ENCODE peak calls at places on chromosomes 4 and X, in ten cellular contexts. One of them, this sample, is unnamed.

GRCh38 chr4:94889523-94889922 is 131.8 kb downstream of the BMPR1B start:
- DNase-seq in DND-41: no peak
- DNase-seq in BE2C: no peak
- DNase-seq in MCF 10A: no peak
- DNase-seq in astrocyte of the spinal cord: no peak
- DNase-seq in fibroblast of the aortic adventitia: no peak
- DNase-seq in HFFc6: no peak
- DNase-seq in fibroblast of pulmonary artery: no peak
- DNase-seq in mucosa of descending colon: no peak
- DNase-seq in endothelial cell: no peak
- DNase-seq in this sample: no peak

GRCh38 chr4:16537926-16538325 is 311.7 kb upstream of the TAPT1 start:
- DNase-seq in DND-41: no peak
- DNase-seq in BE2C: no peak
- DNase-seq in MCF 10A: no peak
- DNase-seq in astrocyte of the spinal cord: no peak
- DNase-seq in fibroblast of the aortic adventitia: no peak
- DNase-seq in HFFc6: no peak
- DNase-seq in fibroblast of pulmonary artery: no peak
- DNase-seq in mucosa of descending colon: no peak
- DNase-seq in endothelial cell: no peak
- DNase-seq in this sample: no peak

GRCh38 chr4:180434131-180434895 is 1808.9 kb upstream of the TENM3 start:
- DNase-seq in DND-41: no peak
- DNase-seq in BE2C: no peak
- DNase-seq in MCF 10A: no peak
- DNase-seq in astrocyte of the spinal cord: no peak
- DNase-seq in fibroblast of the aortic adventitia: no peak
- DNase-seq in HFFc6: no peak
- DNase-seq in fibroblast of pulmonary artery: no peak
- DNase-seq in mucosa of descending colon: no peak
- DNase-seq in endothelial cell: no peak
- DNase-seq in this sample: no peak

GRCh38 chr4:185839770-185840169 is 27.8 kb upstream of the SORBS2 start:
- DNase-seq in DND-41: no peak
- DNase-seq in BE2C: no peak
- DNase-seq in MCF 10A: no peak
- DNase-seq in astrocyte of the spinal cord: peak; percentile 74
- DNase-seq in fibroblast of the aortic adventitia: no peak
- DNase-seq in HFFc6: no peak
- DNase-seq in fibroblast of pulmonary artery: no peak
- DNase-seq in mucosa of descending colon: no peak
- DNase-seq in endothelial cell: no peak
- DNase-seq in this sample: no peak

GRCh38 chrX:13380230-13380629 is 60.4 kb upstream of the ATXN3L start:
- DNase-seq in DND-41: no peak
- DNase-seq in BE2C: no peak
- DNase-seq in MCF 10A: no peak
- DNase-seq in astrocyte of the spinal cord: peak; percentile 39
- DNase-seq in fibroblast of the aortic adventitia: peak; percentile 69
- DNase-seq in HFFc6: peak; percentile 6
- DNase-seq in fibroblast of pulmonary artery: peak; percentile 34
- DNase-seq in mucosa of descending colon: no peak
- DNase-seq in endothelial cell: no peak
- DNase-seq in this sample: no peak

GRCh38 chr4:176123710-176124407 is 58.2 kb downstream of the WDR17 start:
- DNase-seq in DND-41: no peak
- DNase-seq in BE2C: peak; percentile 39
- DNase-seq in MCF 10A: peak; percentile 45
- DNase-seq in astrocyte of the spinal cord: peak; percentile 14
- DNase-seq in fibroblast of the aortic adventitia: peak; percentile 8
- DNase-seq in HFFc6: peak; percentile 16
- DNase-seq in fibroblast of pulmonary artery: peak; percentile 21
- DNase-seq in mucosa of descending colon: no peak
- DNase-seq in endothelial cell: peak; percentile 15
- DNase-seq in this sample: no peak

GRCh38 chrX:106415276-106415895 is 196.4 kb upstream of the RADX start:
- DNase-seq in DND-41: no peak
- DNase-seq in BE2C: peak; percentile 4
- DNase-seq in MCF 10A: peak; percentile 60
- DNase-seq in astrocyte of the spinal cord: peak; percentile 26
- DNase-seq in fibroblast of the aortic adventitia: peak; percentile 38
- DNase-seq in HFFc6: peak; percentile 0
- DNase-seq in fibroblast of pulmonary artery: peak; percentile 38
- DNase-seq in mucosa of descending colon: no peak
- DNase-seq in endothelial cell: peak; percentile 3
- DNase-seq in this sample: no peak

GRCh38 chr4:71732706-71733105 is 51.2 kb downstream of the GC start:
- DNase-seq in DND-41: no peak
- DNase-seq in BE2C: no peak
- DNase-seq in MCF 10A: peak; percentile 54
- DNase-seq in astrocyte of the spinal cord: peak; percentile 52
- DNase-seq in fibroblast of the aortic adventitia: peak; percentile 54
- DNase-seq in HFFc6: peak; percentile 53
- DNase-seq in fibroblast of pulmonary artery: peak; percentile 57
- DNase-seq in mucosa of descending colon: no peak
- DNase-seq in endothelial cell: no peak
- DNase-seq in this sample: no peak

GRCh38 chr4:82811838-82812672 is 13.5 kb upstream of the SCD5 start:
- DNase-seq in DND-41: no peak
- DNase-seq in BE2C: no peak
- DNase-seq in MCF 10A: no peak
- DNase-seq in astrocyte of the spinal cord: peak; percentile 51
- DNase-seq in fibroblast of the aortic adventitia: no peak
- DNase-seq in HFFc6: no peak
- DNase-seq in fibroblast of pulmonary artery: no peak
- DNase-seq in mucosa of descending colon: no peak
- DNase-seq in endothelial cell: no peak
- DNase-seq in this sample: no peak

GRCh38 chr4:2084316-2084715 is 25.2 kb downstream of the NAT8L start:
- DNase-seq in DND-41: peak; percentile 1
- DNase-seq in BE2C: no peak
- DNase-seq in MCF 10A: no peak
- DNase-seq in astrocyte of the spinal cord: no peak
- DNase-seq in fibroblast of the aortic adventitia: no peak
- DNase-seq in HFFc6: no peak
- DNase-seq in fibroblast of pulmonary artery: no peak
- DNase-seq in mucosa of descending colon: no peak
- DNase-seq in endothelial cell: no peak
- DNase-seq in this sample: no peak

GRCh38 chr4:74968456-74969164 is 35.7 kb downstream of the PARM1 start:
- DNase-seq in DND-41: no peak
- DNase-seq in BE2C: no peak
- DNase-seq in MCF 10A: no peak
- DNase-seq in astrocyte of the spinal cord: no peak
- DNase-seq in fibroblast of the aortic adventitia: no peak
- DNase-seq in HFFc6: no peak
- DNase-seq in fibroblast of pulmonary artery: no peak
- DNase-seq in mucosa of descending colon: no peak
- DNase-seq in endothelial cell: no peak
- DNase-seq in this sample: no peak

GRCh38 chr4:74975082-74975481 is 42.2 kb downstream of the PARM1 start:
- DNase-seq in DND-41: no peak
- DNase-seq in BE2C: no peak
- DNase-seq in MCF 10A: no peak
- DNase-seq in astrocyte of the spinal cord: no peak
- DNase-seq in fibroblast of the aortic adventitia: no peak
- DNase-seq in HFFc6: no peak
- DNase-seq in fibroblast of pulmonary artery: no peak
- DNase-seq in mucosa of descending colon: no peak
- DNase-seq in endothelial cell: no peak
- DNase-seq in this sample: no peak

GRCh38 chr4:74967324-74967723 is 34.4 kb downstream of the PARM1 start:
- DNase-seq in DND-41: no peak
- DNase-seq in BE2C: no peak
- DNase-seq in MCF 10A: peak; percentile 42
- DNase-seq in astrocyte of the spinal cord: no peak
- DNase-seq in fibroblast of the aortic adventitia: no peak
- DNase-seq in HFFc6: no peak
- DNase-seq in fibroblast of pulmonary artery: no peak
- DNase-seq in mucosa of descending colon: no peak
- DNase-seq in endothelial cell: no peak
- DNase-seq in this sample: no peak

GRCh38 chr4:74970577-74970976 is 37.7 kb downstream of the PARM1 start:
- DNase-seq in DND-41: no peak
- DNase-seq in BE2C: peak; percentile 55
- DNase-seq in MCF 10A: no peak
- DNase-seq in astrocyte of the spinal cord: no peak
- DNase-seq in fibroblast of the aortic adventitia: no peak
- DNase-seq in HFFc6: no peak
- DNase-seq in fibroblast of pulmonary artery: no peak
- DNase-seq in mucosa of descending colon: no peak
- DNase-seq in endothelial cell: no peak
- DNase-seq in this sample: no peak

DNA sequence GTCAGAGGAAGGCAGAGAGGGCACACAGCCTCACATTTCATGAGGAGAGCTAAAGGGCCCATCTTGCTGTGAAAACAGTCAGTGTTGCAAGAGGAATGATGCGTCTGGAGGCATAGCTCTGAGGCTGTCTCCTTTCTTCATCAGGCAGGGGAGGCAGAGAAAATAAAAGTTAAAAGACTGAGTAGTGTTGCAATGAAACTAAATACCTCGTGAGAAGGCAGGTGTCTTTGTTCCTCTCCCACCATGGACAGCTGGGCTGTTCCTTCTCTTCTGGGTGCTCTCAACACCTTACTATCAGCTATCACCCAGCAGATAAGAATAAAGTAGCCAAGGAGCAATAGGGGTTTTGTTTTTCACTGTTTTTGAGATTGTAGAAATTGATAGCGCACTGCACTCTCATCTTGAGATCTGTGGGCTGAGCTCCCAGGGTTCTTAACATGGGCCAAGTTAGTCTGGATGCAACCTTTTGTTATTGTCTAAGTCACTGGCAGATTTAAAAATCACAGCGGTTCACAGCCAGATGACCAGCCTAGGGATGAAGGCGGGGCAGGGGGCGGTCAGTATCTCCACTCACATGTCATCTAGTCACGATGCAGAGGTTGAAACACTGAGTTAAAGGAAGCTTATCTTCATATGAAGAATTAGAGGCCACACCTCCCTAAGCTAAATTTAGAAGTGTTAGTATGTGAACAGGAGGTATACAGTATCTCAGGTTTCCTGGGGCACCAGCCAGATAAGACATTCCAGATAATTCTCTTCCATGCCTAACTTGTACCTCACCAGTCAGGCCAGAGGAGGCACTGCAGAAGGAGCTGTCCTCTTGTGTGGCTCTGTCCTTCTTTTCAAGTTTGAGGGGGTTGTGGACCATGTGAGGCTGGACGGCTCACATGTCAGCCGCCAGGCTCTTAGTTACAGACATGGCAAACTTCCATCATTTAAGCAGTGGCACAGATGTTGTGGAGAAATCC is 36.9 kb downstream of the PARM1 start:
- DNase-seq in DND-41: no peak
- DNase-seq in BE2C: peak; percentile 74
- DNase-seq in MCF 10A: no peak
- DNase-seq in astrocyte of the spinal cord: no peak
- DNase-seq in fibroblast of the aortic adventitia: peak; percentile 2
- DNase-seq in HFFc6: no peak
- DNase-seq in fibroblast of pulmonary artery: peak; percentile 1
- DNase-seq in mucosa of descending colon: no peak
- DNase-seq in endothelial cell: no peak
- DNase-seq in this sample: no peak
- TF ChIP-seq CTCF in DND-41: no peak
- TF ChIP-seq CTCF in BE2C: peak; percentile 76
- TF ChIP-seq CTCF in MCF 10A: no peak
- TF ChIP-seq CTCF in astrocyte of the spinal cord: no peak
- TF ChIP-seq CTCF in fibroblast of the aortic adventitia: no peak
- TF ChIP-seq CTCF in HFFc6: no peak
- TF ChIP-seq CTCF in fibroblast of pulmonary artery: peak; percentile 10
- TF ChIP-seq CTCF in mucosa of descending colon: no peak
- TF ChIP-seq CTCF in endothelial cell: no peak
- TF ChIP-seq CTCF in this sample: peak; percentile 11

DNA sequence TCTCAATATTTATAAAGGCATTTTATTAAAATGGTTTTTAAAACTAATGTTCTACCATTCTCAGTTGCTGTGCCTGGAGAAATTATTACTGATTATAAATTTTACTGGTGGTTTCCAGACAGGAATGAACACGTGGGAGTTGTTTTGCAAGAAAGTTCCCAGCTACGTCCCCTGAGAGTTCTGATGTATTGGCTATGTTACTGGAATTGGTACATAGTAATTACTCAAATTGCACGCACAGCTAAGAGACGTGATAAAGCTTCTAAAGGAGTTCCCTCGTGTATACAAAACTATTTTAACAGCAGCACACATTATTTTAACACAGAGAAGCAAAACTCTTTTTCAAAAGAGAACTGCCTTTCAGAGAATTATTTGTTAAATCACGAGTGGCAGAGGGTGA is 292.2 kb downstream of the NLGN4X start:
- DNase-seq in DND-41: no peak
- DNase-seq in BE2C: no peak
- DNase-seq in MCF 10A: no peak
- DNase-seq in astrocyte of the spinal cord: no peak
- DNase-seq in fibroblast of the aortic adventitia: no peak
- DNase-seq in HFFc6: no peak
- DNase-seq in fibroblast of pulmonary artery: no peak
- DNase-seq in mucosa of descending colon: no peak
- DNase-seq in endothelial cell: no peak
- DNase-seq in this sample: no peak
- TF ChIP-seq CTCF in DND-41: no peak
- TF ChIP-seq CTCF in BE2C: no peak
- TF ChIP-seq CTCF in MCF 10A: no peak
- TF ChIP-seq CTCF in astrocyte of the spinal cord: no peak
- TF ChIP-seq CTCF in fibroblast of the aortic adventitia: no peak
- TF ChIP-seq CTCF in HFFc6: no peak
- TF ChIP-seq CTCF in fibroblast of pulmonary artery: no peak
- TF ChIP-seq CTCF in mucosa of descending colon: no peak
- TF ChIP-seq CTCF in endothelial cell: no peak
- TF ChIP-seq CTCF in this sample: no peak

DNA sequence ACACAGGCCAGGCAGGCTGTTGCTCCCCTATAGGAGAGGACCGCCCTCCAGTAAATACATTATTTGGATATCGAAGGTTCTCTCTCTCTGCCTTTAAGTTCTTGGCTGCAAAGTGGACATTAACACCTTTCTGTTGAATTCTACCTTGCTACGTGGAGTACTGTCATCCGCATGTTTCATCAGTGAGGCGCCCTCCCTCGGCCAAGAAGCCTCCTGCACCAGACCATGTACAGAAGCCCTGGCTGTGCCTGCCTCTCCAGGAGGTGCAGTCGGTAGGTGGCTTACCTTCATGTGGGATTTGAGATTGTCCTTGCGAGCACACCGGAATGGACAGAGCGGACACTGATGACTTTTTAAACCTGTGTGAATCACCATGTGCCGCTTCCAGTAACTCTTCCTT is 46.7 kb downstream of the ZNF827 start:
- DNase-seq in DND-41: no peak
- DNase-seq in BE2C: no peak
- DNase-seq in MCF 10A: no peak
- DNase-seq in astrocyte of the spinal cord: no peak
- DNase-seq in fibroblast of the aortic adventitia: no peak
- DNase-seq in HFFc6: no peak
- DNase-seq in fibroblast of pulmonary artery: no peak
- DNase-seq in mucosa of descending colon: no peak
- DNase-seq in endothelial cell: peak; percentile 9
- DNase-seq in this sample: no peak
- TF ChIP-seq CTCF in DND-41: no peak
- TF ChIP-seq CTCF in BE2C: peak; percentile 9
- TF ChIP-seq CTCF in MCF 10A: no peak
- TF ChIP-seq CTCF in astrocyte of the spinal cord: peak; percentile 3
- TF ChIP-seq CTCF in fibroblast of the aortic adventitia: no peak
- TF ChIP-seq CTCF in HFFc6: no peak
- TF ChIP-seq CTCF in fibroblast of pulmonary artery: no peak
- TF ChIP-seq CTCF in mucosa of descending colon: no peak
- TF ChIP-seq CTCF in endothelial cell: no peak
- TF ChIP-seq CTCF in this sample: no peak

GRCh38 chrX:136767104-136767941 is 13.4 kb downstream of the ARHGEF6 start:
- DNase-seq in DND-41: no peak
- DNase-seq in BE2C: peak; percentile 78
- DNase-seq in MCF 10A: peak; percentile 31
- DNase-seq in astrocyte of the spinal cord: peak; percentile 54
- DNase-seq in fibroblast of the aortic adventitia: peak; percentile 39
- DNase-seq in HFFc6: peak; percentile 55
- DNase-seq in fibroblast of pulmonary artery: peak; percentile 59
- DNase-seq in mucosa of descending colon: peak; percentile 65
- DNase-seq in endothelial cell: peak; percentile 67
- DNase-seq in this sample: peak; percentile 50
- TF ChIP-seq CTCF in DND-41: no peak
- TF ChIP-seq CTCF in BE2C: peak; percentile 17
- TF ChIP-seq CTCF in MCF 10A: no peak
- TF ChIP-seq CTCF in astrocyte of the spinal cord: peak; percentile 26
- TF ChIP-seq CTCF in fibroblast of the aortic adventitia: peak; percentile 18
- TF ChIP-seq CTCF in HFFc6: peak; percentile 56
- TF ChIP-seq CTCF in fibroblast of pulmonary artery: no peak
- TF ChIP-seq CTCF in mucosa of descending colon: no peak
- TF ChIP-seq CTCF in endothelial cell: no peak
- TF ChIP-seq CTCF in this sample: no peak